ENCODE peak calls at places on chromosomes 7 and 10, in six cellular contexts. One of them, this sample, is unnamed.

GRCh38 chr7:34011017-34011680 is 105.8 kb downstream of the BMPER start:
- DNase-seq in sigmoid colon: no peak
- DNase-seq in stomach: no peak
- DNase-seq in esophagus muscularis mucosa: no peak
- DNase-seq in transverse colon: no peak
- DNase-seq in HCT116: no peak
- DNase-seq in this sample: no peak

GRCh38 chr7:91051966-91052365 is 212.3 kb upstream of the FZD1 start:
- DNase-seq in transverse colon: no peak
- DNase-seq in sigmoid colon: no peak
- DNase-seq in esophagus muscularis mucosa: no peak
- DNase-seq in stomach: no peak
- DNase-seq in HCT116: no peak
- DNase-seq in this sample: no peak

GRCh38 chr7:31087351-31087750 is 35.2 kb downstream of the ADCYAP1R1 start:
- DNase-seq in HCT116: no peak
- DNase-seq in transverse colon: no peak
- DNase-seq in esophagus muscularis mucosa: no peak
- DNase-seq in stomach: no peak
- DNase-seq in sigmoid colon: peak; percentile 47
- DNase-seq in this sample: no peak

GRCh38 chr7:149878523-149878921 is 4.8 kb downstream of the ATP6V0E2 start:
- DNase-seq in stomach: no peak
- DNase-seq in transverse colon: no peak
- DNase-seq in HCT116: no peak
- DNase-seq in sigmoid colon: no peak
- DNase-seq in esophagus muscularis mucosa: peak; percentile 78
- DNase-seq in this sample: peak; percentile 4

GRCh38 chr10:114357591-114357990 is 46.7 kb downstream of the AFAP1L2 start:
- DNase-seq in sigmoid colon: no peak
- DNase-seq in HCT116: no peak
- DNase-seq in transverse colon: no peak
- DNase-seq in stomach: no peak
- DNase-seq in esophagus muscularis mucosa: no peak
- DNase-seq in this sample: no peak

GRCh38 chr10:25575343-25575742 is 358.7 kb upstream of the MYO3A start:
- DNase-seq in sigmoid colon: no peak
- DNase-seq in transverse colon: no peak
- DNase-seq in stomach: no peak
- DNase-seq in HCT116: no peak
- DNase-seq in esophagus muscularis mucosa: no peak
- DNase-seq in this sample: no peak

GRCh38 chr10:23432161-23432560 is 6.7 kb upstream of the OTUD1 start:
- DNase-seq in transverse colon: peak; percentile 46
- DNase-seq in HCT116: no peak
- DNase-seq in stomach: no peak
- DNase-seq in esophagus muscularis mucosa: no peak
- DNase-seq in sigmoid colon: no peak
- DNase-seq in this sample: no peak

GRCh38 chr10:72068901-72069446 is 19.4 kb downstream of the SPOCK2 start:
- DNase-seq in HCT116: no peak
- DNase-seq in stomach: no peak
- DNase-seq in sigmoid colon: no peak
- DNase-seq in esophagus muscularis mucosa: no peak
- DNase-seq in transverse colon: no peak
- DNase-seq in this sample: no peak

GRCh38 chr7:69825031-69825681 is 226.9 kb downstream of the AUTS2 start:
- DNase-seq in sigmoid colon: no peak
- DNase-seq in HCT116: no peak
- DNase-seq in stomach: no peak
- DNase-seq in esophagus muscularis mucosa: no peak
- DNase-seq in transverse colon: no peak
- DNase-seq in this sample: no peak

GRCh38 chr10:97422921-97423420 is 3.0 kb upstream of the PGAM1 start:
- DNase-seq in transverse colon: no peak
- DNase-seq in stomach: no peak
- DNase-seq in sigmoid colon: no peak
- DNase-seq in esophagus muscularis mucosa: no peak
- DNase-seq in HCT116: no peak
- DNase-seq in this sample: no peak

GRCh38 chr7:149440222-149440621 is 20.6 kb downstream of the ZNF777 start:
- DNase-seq in sigmoid colon: no peak
- DNase-seq in stomach: no peak
- DNase-seq in esophagus muscularis mucosa: peak; percentile 45
- DNase-seq in HCT116: no peak
- DNase-seq in transverse colon: no peak
- DNase-seq in this sample: no peak

GRCh38 chr7:88401009-88401623 is 94.4 kb upstream of the STEAP4 start:
- DNase-seq in transverse colon: no peak
- DNase-seq in HCT116: peak; percentile 15
- DNase-seq in sigmoid colon: no peak
- DNase-seq in esophagus muscularis mucosa: no peak
- DNase-seq in stomach: no peak
- DNase-seq in this sample: no peak

GRCh38 chr7:45599851-45600706 is 25.9 kb downstream of the ADCY1 start:
- DNase-seq in sigmoid colon: no peak
- DNase-seq in esophagus muscularis mucosa: peak; percentile 85
- DNase-seq in transverse colon: no peak
- DNase-seq in stomach: peak; percentile 11
- DNase-seq in HCT116: no peak
- DNase-seq in this sample: no peak

GRCh38 chr7:143043391-143043790 is 8.8 kb upstream of the OR6V1 start:
- DNase-seq in HCT116: no peak
- DNase-seq in sigmoid colon: no peak
- DNase-seq in esophagus muscularis mucosa: no peak
- DNase-seq in transverse colon: no peak
- DNase-seq in stomach: no peak
- DNase-seq in this sample: no peak

GRCh38 chr10:14758994-14759664 is 15.6 kb downstream of the FAM107B start:
- DNase-seq in sigmoid colon: no peak
- DNase-seq in stomach: peak; percentile 70
- DNase-seq in HCT116: peak; percentile 48
- DNase-seq in transverse colon: peak; percentile 33
- DNase-seq in esophagus muscularis mucosa: peak; percentile 26
- DNase-seq in this sample: no peak

GRCh38 chr10:103552856-103553742 is 59.6 kb downstream of the NEURL1 start:
- DNase-seq in esophagus muscularis mucosa: no peak
- DNase-seq in HCT116: no peak
- DNase-seq in sigmoid colon: peak; percentile 60
- DNase-seq in transverse colon: no peak
- DNase-seq in stomach: no peak
- DNase-seq in this sample: no peak

GRCh38 chr10:48573045-48573444 is 31.8 kb downstream of the ARHGAP22 start:
- DNase-seq in sigmoid colon: no peak
- DNase-seq in HCT116: no peak
- DNase-seq in transverse colon: no peak
- DNase-seq in stomach: no peak
- DNase-seq in esophagus muscularis mucosa: no peak
- DNase-seq in this sample: no peak

GRCh38 chr10:47057471-47057870 is 146.2 kb downstream of the PTPN20 start:
- DNase-seq in esophagus muscularis mucosa: no peak
- DNase-seq in transverse colon: no peak
- DNase-seq in stomach: peak; percentile 3
- DNase-seq in sigmoid colon: no peak
- DNase-seq in HCT116: no peak
- DNase-seq in this sample: no peak

GRCh38 chr7:78427209-78427608 is 628.6 kb downstream of the PHTF2 start:
- DNase-seq in HCT116: no peak
- DNase-seq in transverse colon: no peak
- DNase-seq in esophagus muscularis mucosa: no peak
- DNase-seq in sigmoid colon: no peak
- DNase-seq in stomach: no peak
- DNase-seq in this sample: no peak

GRCh38 chr10:31645786-31646185 is 282.8 kb downstream of the ARHGAP12 start:
- DNase-seq in esophagus muscularis mucosa: no peak
- DNase-seq in stomach: no peak
- DNase-seq in sigmoid colon: no peak
- DNase-seq in HCT116: peak; percentile 24
- DNase-seq in transverse colon: no peak
- DNase-seq in this sample: no peak

GRCh38 chr7:20310963-20311742 is 19.5 kb upstream of the ITGB8 start:
- DNase-seq in stomach: no peak
- DNase-seq in sigmoid colon: no peak
- DNase-seq in esophagus muscularis mucosa: no peak
- DNase-seq in HCT116: peak; percentile 38
- DNase-seq in transverse colon: no peak
- DNase-seq in this sample: no peak

GRCh38 chr7:128915841-128916642 is 5.5 kb upstream of the KCP start:
- DNase-seq in transverse colon: no peak
- DNase-seq in sigmoid colon: peak; percentile 52
- DNase-seq in stomach: no peak
- DNase-seq in HCT116: no peak
- DNase-seq in esophagus muscularis mucosa: no peak
- DNase-seq in this sample: no peak

GRCh38 chr10:1488970-1489548 is 248.3 kb downstream of the ADARB2 start:
- DNase-seq in HCT116: no peak
- DNase-seq in stomach: no peak
- DNase-seq in transverse colon: peak; percentile 45
- DNase-seq in esophagus muscularis mucosa: no peak
- DNase-seq in sigmoid colon: no peak
- DNase-seq in this sample: no peak

GRCh38 chr7:30451539-30452277 is 26.9 kb downstream of the NOD1 start:
- DNase-seq in transverse colon: no peak
- DNase-seq in HCT116: no peak
- DNase-seq in sigmoid colon: peak; percentile 57
- DNase-seq in stomach: no peak
- DNase-seq in esophagus muscularis mucosa: no peak
- DNase-seq in this sample: no peak

DNA sequence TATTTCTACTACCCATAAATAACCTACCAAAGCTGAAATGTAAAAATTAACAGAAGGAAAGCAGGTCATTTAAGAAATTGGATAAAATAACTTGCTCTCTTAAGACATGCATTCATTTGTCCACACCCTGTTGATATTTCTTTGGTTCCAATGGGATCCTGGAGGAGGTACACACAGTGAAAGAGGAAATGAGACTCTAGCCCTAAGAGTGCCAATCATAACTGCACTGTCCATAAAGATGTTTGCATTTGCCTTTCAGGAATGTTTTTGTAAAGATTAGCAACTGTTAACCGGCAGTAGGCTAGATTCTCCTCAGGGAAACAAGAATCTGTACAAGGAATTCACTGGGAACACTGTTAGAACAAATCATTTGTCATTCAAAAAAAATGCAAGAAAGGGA is 61.0 kb downstream of the MEOX2 start:
- DNase-seq in transverse colon: no peak
- DNase-seq in HCT116: no peak
- DNase-seq in stomach: no peak
- DNase-seq in sigmoid colon: no peak
- DNase-seq in esophagus muscularis mucosa: no peak
- DNase-seq in this sample: no peak
- H3K9me3 ChIP-seq in transverse colon: no peaks in the 10 kb centered on the region
- H3K9me3 ChIP-seq in HCT116: no peaks in the 10 kb centered on the region
- H3K9me3 ChIP-seq in stomach: no peaks in the 10 kb centered on the region
- H3K9me3 ChIP-seq in sigmoid colon: no peaks in the 10 kb centered on the region
- H3K9me3 ChIP-seq in esophagus muscularis mucosa: no peaks in the 10 kb centered on the region
- H3K9me3 ChIP-seq in this sample: no peaks in the 10 kb centered on the region

GRCh38 chr10:29648983-29649268 is 14.2 kb upstream of the SVIL start:
- DNase-seq in transverse colon: peak; percentile 29
- DNase-seq in sigmoid colon: no peak
- DNase-seq in HCT116: no peak
- DNase-seq in stomach: no peak
- DNase-seq in esophagus muscularis mucosa: no peak
- DNase-seq in this sample: no peak

GRCh38 chr10:29646238-29646902 is 11.6 kb upstream of the SVIL start:
- DNase-seq in sigmoid colon: peak; percentile 75
- DNase-seq in stomach: no peak
- DNase-seq in transverse colon: no peak
- DNase-seq in HCT116: no peak
- DNase-seq in esophagus muscularis mucosa: no peak
- DNase-seq in this sample: peak; percentile 60

GRCh38 chr10:29647483-29647882 is 12.7 kb upstream of the SVIL start:
- DNase-seq in HCT116: no peak
- DNase-seq in sigmoid colon: no peak
- DNase-seq in stomach: no peak
- DNase-seq in transverse colon: no peak
- DNase-seq in esophagus muscularis mucosa: no peak
- DNase-seq in this sample: no peak

GRCh38 chr10:29648114-29648982 is 13.6 kb upstream of the SVIL start:
- DNase-seq in stomach: peak; percentile 51
- DNase-seq in transverse colon: peak; percentile 47
- DNase-seq in sigmoid colon: no peak
- DNase-seq in HCT116: no peak
- DNase-seq in esophagus muscularis mucosa: no peak
- DNase-seq in this sample: no peak

GRCh38 chr10:29646960-29647431 is 12.2 kb upstream of the SVIL start:
- DNase-seq in stomach: no peak
- DNase-seq in esophagus muscularis mucosa: no peak
- DNase-seq in transverse colon: no peak
- DNase-seq in HCT116: no peak
- DNase-seq in sigmoid colon: peak; percentile 77
- DNase-seq in this sample: no peak
- H3K4me1 ChIP-seq in stomach: peaks cover 65% of the 10 kb centered on the region
- H3K4me1 ChIP-seq in esophagus muscularis mucosa: peaks cover 47% of the 10 kb centered on the region
- H3K4me1 ChIP-seq in transverse colon: peaks cover 45% of the 10 kb centered on the region
- H3K4me1 ChIP-seq in HCT116: peaks cover 48% of the 10 kb centered on the region
- H3K4me1 ChIP-seq in sigmoid colon: peaks cover 89% of the 10 kb centered on the region
- H3K4me1 ChIP-seq in this sample: no peaks in the 10 kb centered on the region

GRCh38 chr7:23468721-23469149 is 1.6 kb downstream of the IGF2BP3 start:
- DNase-seq in stomach: no peak
- DNase-seq in HCT116: no peak
- DNase-seq in esophagus muscularis mucosa: no peak
- DNase-seq in transverse colon: peak; percentile 8
- DNase-seq in sigmoid colon: no peak
- DNase-seq in this sample: no peak
- TF ChIP-seq POLR2AphosphoS5 in stomach: no peak
- TF ChIP-seq POLR2AphosphoS5 in HCT116: no peak
- TF ChIP-seq POLR2AphosphoS5 in esophagus muscularis mucosa: no peak
- TF ChIP-seq POLR2AphosphoS5 in transverse colon: no peak
- TF ChIP-seq POLR2AphosphoS5 in sigmoid colon: no peak
- TF ChIP-seq POLR2AphosphoS5 in this sample: no peak

DNA sequence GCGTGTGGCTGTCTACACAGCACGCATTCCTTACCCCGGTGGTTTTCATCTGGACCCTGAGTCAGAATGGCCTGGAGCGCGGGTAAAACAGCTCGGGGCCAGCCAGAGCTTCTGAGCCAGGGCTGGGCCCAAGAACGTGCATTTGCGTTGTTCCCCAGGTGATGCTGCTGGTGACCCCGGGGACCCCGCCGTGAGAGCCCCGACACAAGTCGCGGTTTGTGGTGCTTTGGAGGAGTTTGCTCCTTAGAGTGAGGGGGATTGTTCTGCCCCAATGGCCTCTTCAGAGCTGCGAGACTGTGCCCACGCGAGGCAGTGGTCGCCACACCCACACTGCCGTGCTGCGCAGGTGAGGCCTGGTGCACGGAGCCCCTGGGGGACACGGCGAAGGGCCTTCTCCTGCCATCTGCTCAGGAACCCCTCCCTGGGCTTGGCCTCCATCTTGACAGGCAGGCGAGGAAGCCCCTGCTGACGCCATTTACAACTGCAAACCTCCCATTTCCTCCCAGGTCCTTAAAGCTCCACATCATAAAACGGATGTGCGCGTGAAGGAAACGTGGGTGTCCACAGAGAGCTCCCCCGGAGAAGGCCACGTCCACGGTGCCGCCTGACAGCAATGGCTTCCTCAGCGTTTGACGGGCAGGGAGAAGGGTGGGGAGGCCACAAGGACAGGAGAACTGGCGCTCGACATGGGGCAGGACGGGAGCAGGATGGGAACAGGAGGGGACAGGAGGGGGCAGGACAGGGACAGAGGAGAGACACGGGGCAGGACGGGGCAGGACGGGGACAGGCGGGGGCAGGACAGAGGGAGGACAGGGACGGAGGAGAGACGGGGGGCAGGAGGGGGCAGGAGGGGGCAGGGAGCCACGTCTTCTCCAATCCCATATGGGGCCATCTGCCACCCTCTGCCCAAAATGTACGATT is 477.2 kb downstream of the DNAJB6 start:
- DNase-seq in esophagus muscularis mucosa: no peak
- DNase-seq in HCT116: no peak
- DNase-seq in transverse colon: no peak
- DNase-seq in sigmoid colon: peak; percentile 57
- DNase-seq in stomach: no peak
- DNase-seq in this sample: no peak
- H3K9me3 ChIP-seq in esophagus muscularis mucosa: no peaks in the 10 kb centered on the region
- H3K9me3 ChIP-seq in HCT116: no peaks in the 10 kb centered on the region
- H3K9me3 ChIP-seq in transverse colon: no peaks in the 10 kb centered on the region
- H3K9me3 ChIP-seq in sigmoid colon: no peaks in the 10 kb centered on the region
- H3K9me3 ChIP-seq in stomach: no peaks in the 10 kb centered on the region
- H3K9me3 ChIP-seq in this sample: no peaks in the 10 kb centered on the region

This sample was measured in prostate gland.